ENCODE peak calls at places on chromosomes 11 and 22, in six cellular contexts. O, B, F, W, R and H are unnamed samples.

GRCh38 chr22:48846200-48846599 is 981.5 kb downstream of the BRD1 start:
- ATAC-seq in F (no peak), B (no peak), O (no peak), W (no peak), R (no peak), H (no peak)

GRCh38 chr11:47192111-47192510 is 5.9 kb upstream of the PACSIN3 start:
- ATAC-seq in B (no peak), O (no peak), R (no peak), F (no peak), W (no peak), H (no peak)

GRCh38 chr11:28142724-28143123 is 34.5 kb downstream of the METTL15 start:
- ATAC-seq in F (no peak), B (no peak), W (no peak), R (no peak), O (no peak), H (no peak)

GRCh38 chr11:33344611-33345010 is 87.4 kb downstream of the HIPK3 start:
- ATAC-seq in B (peak; percentile 56), W (peak; percentile 14), R (peak; percentile 57), O (peak; percentile 51), F (no peak), H (no peak)

GRCh38 chr11:68450711-68451110 is 9.8 kb upstream of the PPP6R3 start:
- ATAC-seq in B (no peak), F (no peak), W (no peak), O (no peak), R (no peak), H (no peak)

GRCh38 chr11:98564233-98564632 is 456.5 kb upstream of the CNTN5 start:
- ATAC-seq in W (no peak), B (peak; percentile 41), F (no peak), R (no peak), O (no peak), H (no peak)

GRCh38 chr11:29256580-29256979 is 760.2 kb downstream of the KCNA4 start:
- ATAC-seq in R (no peak), W (no peak), B (no peak), O (no peak), F (no peak), H (no peak)

GRCh38 chr11:123700774-123701173 is 40.7 kb downstream of the ZNF202 start:
- ATAC-seq in R (no peak), F (no peak), B (no peak), W (no peak), O (no peak), H (no peak)

GRCh38 chr11:132685174-132685611 is 847.1 kb downstream of the OPCML start:
- ATAC-seq in W (no peak), F (no peak), O (no peak), B (no peak), R (no peak), H (no peak)

GRCh38 chr11:118691926-118692830 is 12.7 kb upstream of the TREH start:
- ATAC-seq in F (no peak), W (no peak), O (peak; percentile 78), B (no peak), R (no peak), H (no peak)

GRCh38 chr11:76654310-76654851 is 16.2 kb downstream of the LRRC32 start:
- ATAC-seq in R (peak; percentile 57), W (peak; percentile 33), F (no peak), O (no peak), B (peak; percentile 61), H (peak; percentile 66)

GRCh38 chr22:16609548-16610261 is 17.1 kb upstream of the CCT8L2 start:
- ATAC-seq in R (no peak), F (no peak), B (no peak), W (no peak), O (no peak), H (no peak)

GRCh38 chr11:16902182-16902581 is 112.0 kb downstream of the PLEKHA7 start:
- ATAC-seq in R (no peak), F (no peak), B (no peak), W (no peak), O (peak; percentile 94), H (no peak)

GRCh38 chr11:69702769-69703510 is 882 bp downstream of the FGF19 start:
- ATAC-seq in W (no peak), B (no peak), F (no peak), O (no peak), R (no peak), H (no peak)

GRCh38 chr11:69700278-69701140 is 3.3 kb downstream of the FGF19 start:
- ATAC-seq in F (peak; percentile 60), W (peak; percentile 95), R (peak; percentile 95), O (no peak), B (peak; percentile 93), H (no peak)

GRCh38 chr11:69703711-69704507 is at the start of gene FGF19:
- ATAC-seq in R (no peak), F (no peak), W (no peak), B (peak; percentile 22), O (peak; percentile 46), H (no peak)

GRCh38 chr11:69704508-69705245 is 855 bp upstream of the FGF19 start:
- ATAC-seq in F (no peak), R (peak; percentile 52), O (no peak), W (no peak), B (peak; percentile 84), H (no peak)

DNA sequence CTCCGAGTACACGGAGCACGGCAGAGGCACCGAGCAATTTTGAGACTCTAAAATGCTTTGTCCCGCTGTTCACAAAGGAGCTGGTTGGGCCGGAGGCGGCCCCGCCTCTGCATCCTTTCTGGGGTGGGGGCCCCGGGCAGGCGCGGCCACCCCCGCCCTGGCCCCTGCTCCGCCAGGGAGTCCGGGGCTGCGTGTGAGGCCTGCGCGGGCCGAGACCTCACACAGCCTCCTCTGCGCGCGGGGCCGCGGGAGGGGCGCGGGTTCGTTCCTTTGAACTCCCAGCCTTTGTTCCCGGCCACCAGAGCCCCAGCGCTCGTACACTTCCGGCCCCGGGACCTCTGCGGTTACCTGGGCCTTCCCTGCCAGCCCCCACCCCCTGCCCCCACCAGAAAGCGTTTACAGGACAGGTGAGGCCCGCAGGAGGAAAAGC is 1.6 kb downstream of the FGF19 start:
- ATAC-seq in W (no peak), O (no peak), B (no peak), R (no peak), F (no peak), H (no peak)
- H3K4me3 ChIP-seq in W (no peak overlapping the region), O (no peak overlapping the region), B (no peak overlapping the region), R (no peak overlapping the region), F (no peak overlapping the region), H (no peak overlapping the region)

GRCh38 chr22:35334010-35334409 is 34.3 kb downstream of the TOM1 start:
- ATAC-seq in O (no peak), R (no peak), B (no peak), F (no peak), W (no peak), H (no peak)

GRCh38 chr22:35335936-35336781 is 36.5 kb downstream of the TOM1 start:
- ATAC-seq in W (no peak), O (no peak), R (no peak), B (peak; percentile 65), F (peak; percentile 89), H (no peak)

GRCh38 chr22:35335468-35335867 is 35.8 kb downstream of the TOM1 start:
- ATAC-seq in W (no peak), O (peak; percentile 9), B (peak; percentile 45), R (no peak), F (no peak), H (no peak)

GRCh38 chr22:35341090-35341874 is 39.6 kb upstream of the HMOX1 start:
- ATAC-seq in B (no peak), O (no peak), W (no peak), F (no peak), R (no peak), H (no peak)

GRCh38 chr22:35337932-35338331 is 38.2 kb downstream of the TOM1 start:
- ATAC-seq in B (peak; percentile 62), W (peak; percentile 14), R (no peak), F (no peak), O (no peak), H (no peak)
- TF ChIP-seq CTCF in B (peak; percentile 24), W (no peak), R (no peak), F (no peak), O (peak; percentile 17), H (no peak)

GRCh38 chr11:116929393-116930090 is 92.1 kb upstream of the APOA1 start:
- ATAC-seq in F (no peak), O (no peak), B (peak; percentile 42), R (no peak), W (peak; percentile 80), H (no peak)

GRCh38 chr11:116930586-116930985 is 93.2 kb upstream of the APOA1 start:
- ATAC-seq in O (no peak), W (peak; percentile 5), F (no peak), R (peak; percentile 23), B (peak; percentile 37), H (no peak)

GRCh38 chr11:116932182-116932581 is 94.8 kb upstream of the APOA1 start:
- ATAC-seq in B (no peak), R (no peak), F (no peak), W (no peak), O (no peak), H (no peak)

GRCh38 chr11:116930177-116930576 is 92.8 kb upstream of the APOA1 start:
- ATAC-seq in F (no peak), W (peak; percentile 43), B (peak; percentile 16), R (peak; percentile 47), O (no peak), H (no peak)

DNA sequence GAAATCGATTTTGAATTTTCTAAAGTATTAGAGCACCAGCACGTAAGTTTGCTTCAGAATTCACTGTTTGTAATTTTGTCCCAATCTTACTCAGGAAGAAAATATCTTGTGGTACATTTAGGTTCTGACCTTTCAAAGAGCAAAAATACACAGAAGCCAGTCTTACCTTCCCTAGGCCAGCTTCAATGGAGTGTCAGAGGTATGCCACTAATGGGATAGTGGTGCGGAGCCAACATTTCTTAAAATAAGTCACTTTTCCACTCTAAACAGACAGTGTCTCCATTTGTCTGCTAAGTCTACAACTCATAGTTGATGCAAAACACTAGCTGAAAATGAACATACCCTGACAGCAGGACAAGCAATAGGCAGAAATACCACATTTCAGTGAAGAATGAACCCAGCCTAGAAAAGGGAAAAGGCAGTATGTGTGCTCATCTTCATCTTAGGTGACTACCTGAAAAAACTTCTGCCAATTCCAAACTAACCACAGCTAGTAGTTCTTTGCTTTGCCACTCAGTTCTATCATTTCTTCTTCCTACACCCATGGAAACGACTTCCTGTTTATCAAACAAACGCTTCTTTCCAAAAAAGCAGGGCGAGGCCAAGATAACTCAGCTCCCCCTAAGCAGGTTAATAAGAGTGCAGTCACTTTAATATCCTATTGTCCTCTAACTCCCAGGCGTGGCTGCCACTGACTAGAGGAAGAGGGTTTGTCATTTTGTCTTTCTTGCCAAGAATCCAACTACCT is 94.0 kb upstream of the APOA1 start:
- ATAC-seq in W (peak; percentile 26), R (peak; percentile 48), O (peak; percentile 52), F (no peak), B (peak; percentile 58), H (peak; percentile 39)
- H3K4me3 ChIP-seq in W (no peak overlapping the region), R (no peak overlapping the region), O (no peak overlapping the region), F (no peak overlapping the region), B (no peak overlapping the region), H (no peak overlapping the region)

GRCh38 chr11:64561984-64562722 is 28.9 kb upstream of the SLC22A12 start:
- ATAC-seq in O (no peak), F (no peak), R (no peak), B (no peak), W (no peak), H (no peak)

GRCh38 chr11:64562723-64563351 is 28.2 kb upstream of the SLC22A12 start:
- ATAC-seq in O (no peak), R (no peak), W (no peak), B (no peak), F (no peak), H (no peak)

GRCh38 chr11:64564947-64565889 is 25.8 kb upstream of the SLC22A12 start:
- ATAC-seq in R (no peak), W (no peak), O (no peak), B (peak; percentile 55), F (no peak), H (no peak)

GRCh38 chr11:64564419-64564818 is 26.6 kb upstream of the SLC22A12 start:
- ATAC-seq in O (no peak), R (no peak), F (no peak), W (no peak), B (no peak), H (no peak)

GRCh38 chr11:64563966-64564365 is 27.1 kb upstream of the SLC22A12 start:
- ATAC-seq in R (no peak), B (no peak), F (no peak), W (no peak), O (no peak), H (no peak)
- TF ChIP-seq CTCF in R (no peak), B (no peak), F (no peak), W (no peak), O (no peak), H (no peak)